ENCODE peak calls at places on chromosomes 6 and 20, in seven cellular contexts. F is upper lobe of left lung, B is dorsolateral prefrontal cortex, P is MM.1S, Z is adrenal gland, M is heart left ventricle, C is lower lobe of right lung. V is an unnamed sample.

GRCh38 chr6:43434943-43435342 is 7.6 kb downstream of the ABCC10 start:
- DNase-seq in C (no peak), B (no peak), F (no peak), M (no peak), Z (no peak), P (no peak), V (no peak)

GRCh38 chr6:43904311-43905123 is 134.5 kb downstream of the VEGFA start:
- DNase-seq in P (no peak), Z (no peak), B (no peak), M (no peak), F (no peak), C (no peak), V (no peak)

GRCh38 chr6:3438190-3439167 is 18.4 kb downstream of the SLC22A23 start:
- DNase-seq in Z (no peak), P (no peak), F (no peak), B (no peak), M (no peak), C (no peak), V (peak)

GRCh38 chr6:10947966-10948365 is 61.1 kb downstream of the SYCP2L start:
- DNase-seq in B (no peak), C (no peak), F (no peak), Z (no peak), M (no peak), P (no peak), V (no peak)

GRCh38 chr6:156686429-156686939 is 90.7 kb upstream of the ARID1B start:
- DNase-seq in C (peak), B (no peak), F (no peak), Z (peak), M (peak), P (peak), V (peak)

GRCh38 chr6:160054271-160054670 is 67.3 kb upstream of the SLC22A1 start:
- DNase-seq in M (no peak), C (no peak), B (no peak), F (no peak), P (no peak), Z (no peak), V (no peak)

GRCh38 chr6:11744753-11745152 is 33.9 kb downstream of the ADTRP start:
- DNase-seq in M (peak), P (no peak), F (no peak), B (no peak), C (peak), Z (peak), V (no peak)

GRCh38 chr20:49615401-49616153 is 47.6 kb upstream of the PTGIS start:
- DNase-seq in F (no peak), Z (peak), M (peak), B (no peak), C (no peak), P (no peak), V (no peak)

GRCh38 chr6:117072134-117072533 is 193.2 kb upstream of the VGLL2 start:
- DNase-seq in P (no peak), B (no peak), M (peak), F (no peak), C (no peak), Z (no peak), V (peak)

GRCh38 chr20:24960861-24961260 is 11.8 kb downstream of the CST7 start:
- DNase-seq in P (no peak), B (no peak), F (no peak), Z (no peak), M (no peak), C (no peak), V (no peak)

GRCh38 chr20:24960302-24960801 is 11.3 kb downstream of the CST7 start:
- DNase-seq in C (peak), Z (no peak), P (no peak), M (no peak), F (no peak), B (no peak), V (no peak)

GRCh38 chr20:24958506-24959385 is 9.7 kb downstream of the CST7 start:
- DNase-seq in C (peak), M (no peak), F (no peak), B (no peak), P (no peak), Z (no peak), V (no peak)

GRCh38 chr20:24961384-24962181 is 12.5 kb downstream of the CST7 start:
- DNase-seq in P (no peak), M (no peak), B (no peak), F (no peak), C (peak), Z (no peak), V (no peak)

GRCh38 chr20:24959591-24960301 is 10.7 kb downstream of the CST7 start:
- DNase-seq in M (no peak), P (no peak), Z (no peak), B (no peak), C (peak), F (no peak), V (no peak)
- H3K27ac ChIP-seq in M (no peak), P (no peak), Z (no peak), B (no peak), C (peak), F (peak), V (no peak)

GRCh38 chr6:153129873-153130514 is 1.1 kb downstream of the RGS17 start:
- DNase-seq in Z (no peak), P (no peak), F (peak), B (no peak), M (no peak), C (no peak), V (no peak)
- H3K27ac ChIP-seq in Z (no peak), P (no peak), F (no peak), B (no peak), M (no peak), C (no peak), V (no peak)

GRCh38 chr6:67175091-67175490 is 1460.0 kb upstream of the ADGRB3 start:
- DNase-seq in P (no peak), Z (no peak), B (no peak), M (no peak), C (no peak), F (no peak), V (no peak)
- H3K27ac ChIP-seq in P (no peak), Z (no peak), B (no peak), M (no peak), C (no peak), F (no peak), V (no peak)

GRCh38 chr20:37859406-37860171 is 43.3 kb upstream of the VSTM2L start:
- DNase-seq in F (no peak), B (no peak), M (no peak), P (no peak), Z (no peak), C (no peak), V (no peak)
- H3K27ac ChIP-seq in F (no peak), B (no peak), M (no peak), P (no peak), Z (no peak), C (no peak), V (no peak)

DNA sequence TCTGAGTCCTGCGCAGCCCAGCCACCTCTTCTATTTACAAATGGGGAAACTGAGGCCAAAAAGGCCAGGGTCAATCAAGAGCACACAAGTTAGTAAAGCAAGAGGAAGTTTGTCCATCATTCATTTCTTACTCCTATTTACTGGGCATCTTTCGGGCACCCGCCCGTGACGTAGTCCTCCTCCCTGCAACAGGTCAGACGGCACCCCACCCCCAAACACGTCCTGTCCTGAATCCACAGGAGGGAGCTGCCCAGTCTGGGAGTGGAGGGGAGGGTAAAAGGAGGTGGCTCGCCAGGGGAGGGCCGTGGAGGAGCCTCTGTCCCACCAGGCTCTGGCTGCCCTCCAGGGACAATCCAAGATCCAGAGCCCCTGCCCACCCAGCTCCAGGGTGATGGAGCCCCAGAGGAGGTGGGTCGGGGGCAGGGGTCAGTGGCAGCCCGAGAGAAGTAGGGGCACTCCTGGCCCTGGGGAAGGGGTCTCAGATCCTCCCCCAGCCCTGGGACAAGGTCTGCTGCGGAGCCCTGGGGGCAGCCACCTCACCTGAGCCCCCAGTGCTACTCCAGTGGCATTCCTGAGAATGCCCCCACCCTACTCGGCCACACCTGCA is 2.5 kb upstream of the LAMA5 start:
- DNase-seq in M (no peak), P (no peak), Z (no peak), F (no peak), C (no peak), B (no peak), V (no peak)
- H3K27ac ChIP-seq in M (peak), P (no peak), Z (peak), F (no peak), C (peak), B (no peak), V (no peak)

GRCh38 chr6:7142228-7142801 is 34.6 kb downstream of the RREB1 start:
- DNase-seq in F (peak), Z (no peak), B (no peak), C (no peak), P (no peak), M (no peak), V (no peak)

GRCh38 chr6:7140631-7141366 is 33.0 kb downstream of the RREB1 start:
- DNase-seq in P (peak), M (peak), C (peak), B (peak), F (peak), Z (peak), V (no peak)

GRCh38 chr6:7145269-7146078 is 37.7 kb downstream of the RREB1 start:
- DNase-seq in C (no peak), Z (no peak), M (no peak), P (peak), B (no peak), F (no peak), V (no peak)

GRCh38 chr6:7144810-7145209 is 37.0 kb downstream of the RREB1 start:
- DNase-seq in M (no peak), C (no peak), Z (no peak), F (no peak), P (no peak), B (no peak), V (no peak)

DNA sequence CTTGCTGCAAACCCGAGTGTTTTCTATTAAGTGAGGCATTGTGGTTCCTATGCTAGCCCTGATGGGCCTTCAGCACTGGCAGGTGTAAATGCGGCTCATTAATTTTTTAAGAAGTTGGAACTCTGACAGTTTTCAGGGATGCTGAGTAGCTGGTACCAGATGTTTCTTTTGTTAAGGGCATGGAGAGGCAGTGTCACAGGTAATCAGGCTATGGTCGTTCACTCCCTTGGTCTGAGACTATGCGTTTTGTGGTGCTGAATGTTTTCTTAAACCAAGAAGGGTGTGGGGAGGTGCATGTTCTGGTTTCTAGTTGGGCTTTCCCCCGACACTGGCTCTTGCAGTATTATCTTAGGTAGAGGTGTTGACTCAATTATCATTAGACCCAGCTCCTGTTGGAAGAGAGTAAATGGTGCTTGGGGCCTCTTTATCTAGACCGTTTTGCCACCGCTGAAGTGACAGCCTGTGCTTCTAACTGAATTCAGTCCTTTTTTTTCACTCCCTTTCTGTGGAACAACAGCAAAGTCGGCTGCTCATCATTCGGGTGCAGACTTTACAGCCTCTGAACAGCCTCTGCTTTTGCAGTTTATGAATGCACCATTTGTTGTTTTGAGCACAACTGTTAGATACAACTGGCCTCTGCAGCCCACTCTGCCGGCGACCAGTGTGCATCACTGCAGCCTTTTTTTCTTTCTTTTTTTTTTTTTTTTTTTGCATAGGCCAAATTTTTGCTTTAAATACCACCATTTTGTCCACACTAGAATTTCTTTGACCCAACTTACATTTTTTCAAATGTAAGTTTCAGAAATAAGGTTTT is 35.6 kb downstream of the RREB1 start:
- DNase-seq in P (peak), M (no peak), B (peak), C (no peak), Z (no peak), F (no peak), V (no peak)
- H3K27ac ChIP-seq in P (peak), M (peak), B (peak), C (no peak), Z (no peak), F (no peak), V (no peak)

DNA sequence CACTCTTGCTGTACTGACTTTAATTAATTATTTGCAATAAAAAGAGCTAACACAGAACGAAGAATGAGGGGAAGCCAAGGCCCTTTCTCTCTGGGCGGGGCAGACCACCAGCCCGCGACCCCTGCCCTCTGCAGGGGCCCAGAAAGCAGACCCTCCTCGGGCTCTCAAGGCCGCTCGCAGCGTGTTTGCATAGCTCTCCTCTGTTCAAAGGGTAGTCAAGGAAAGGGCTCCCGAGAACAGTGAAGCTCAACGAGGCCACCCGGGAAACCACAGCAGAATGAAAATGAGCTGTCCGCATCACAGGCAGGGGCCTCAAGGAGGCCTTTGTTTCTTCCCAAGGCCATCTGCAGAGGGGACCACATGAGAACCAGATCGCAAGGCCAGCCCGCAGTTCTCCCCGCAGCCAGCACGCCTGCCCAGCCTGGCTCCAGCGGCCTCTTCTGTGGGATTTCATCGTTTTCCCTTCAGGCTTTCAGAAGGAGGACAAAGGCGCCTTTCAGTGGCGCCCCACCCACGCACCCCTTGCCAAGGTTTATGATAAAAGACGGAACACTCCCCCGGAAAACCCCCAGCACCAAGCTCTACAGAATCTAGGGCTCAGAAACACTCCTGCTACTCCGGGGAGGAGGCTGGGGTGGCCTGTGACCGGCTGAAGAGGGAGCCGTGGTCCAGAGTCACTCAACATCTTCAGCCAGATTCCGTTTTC is 25.3 kb downstream of the ACSS1 start:
- DNase-seq in B (peak), M (peak), P (no peak), Z (no peak), F (no peak), C (peak), V (no peak)
- H3K27ac ChIP-seq in B (peak), M (peak), P (no peak), Z (no peak), F (no peak), C (no peak), V (no peak)